ENCODE peak calls at places on chromosomes 5 and 9, in ten cellular contexts. N, B, H, E, O, T, R, Y, P and G are unnamed samples.

GRCh38 chr9:94870793-94871558 is 144.5 kb downstream of the AOPEP start:
- DNase-seq in N (peak), B (no peak), H (peak), E (peak), O (peak), T (peak), R (no peak), Y (peak), P (peak), G (no peak)

GRCh38 chr5:33480876-33481275 is 40.1 kb downstream of the TARS1 start:
- DNase-seq in N (no peak), B (no peak), H (no peak), E (no peak), O (no peak), T (no peak), R (no peak), Y (no peak), P (no peak), G (no peak)

GRCh38 chr5:174717826-174718455 is 6.4 kb upstream of the MSX2 start:
- DNase-seq in N (no peak), B (no peak), H (peak), E (no peak), O (peak), T (no peak), R (no peak), Y (no peak), P (no peak), G (no peak)

GRCh38 chr5:178380541-178381074 is 148.0 kb upstream of the PHYKPL start:
- DNase-seq in N (no peak), B (no peak), H (no peak), E (no peak), O (no peak), T (no peak), R (no peak), Y (no peak), P (no peak), G (no peak)

GRCh38 chr9:37083654-37084053 is 36.7 kb upstream of the ZCCHC7 start:
- DNase-seq in N (no peak), B (no peak), H (no peak), E (no peak), O (no peak), T (no peak), R (no peak), Y (no peak), P (no peak), G (no peak)

GRCh38 chr9:133000842-133001241 is 22.3 kb downstream of the GFI1B start:
- DNase-seq in N (no peak), B (no peak), H (no peak), E (no peak), O (no peak), T (no peak), R (no peak), Y (no peak), P (no peak), G (no peak)

GRCh38 chr5:132426525-132427138 is 57.1 kb downstream of the SLC22A5 start:
- DNase-seq in N (peak), B (peak), H (peak), E (peak), O (peak), T (peak), R (peak), Y (peak), P (peak), G (peak)

GRCh38 chr5:170266570-170267379 is 30.8 kb downstream of the LCP2 start:
- DNase-seq in N (peak), B (no peak), H (no peak), E (no peak), O (no peak), T (no peak), R (no peak), Y (no peak), P (peak), G (no peak)

GRCh38 chr5:24644757-24645156 is at the start of gene CDH10:
- DNase-seq in N (no peak), B (no peak), H (no peak), E (no peak), O (peak), T (peak), R (no peak), Y (peak), P (peak), G (peak)

DNA sequence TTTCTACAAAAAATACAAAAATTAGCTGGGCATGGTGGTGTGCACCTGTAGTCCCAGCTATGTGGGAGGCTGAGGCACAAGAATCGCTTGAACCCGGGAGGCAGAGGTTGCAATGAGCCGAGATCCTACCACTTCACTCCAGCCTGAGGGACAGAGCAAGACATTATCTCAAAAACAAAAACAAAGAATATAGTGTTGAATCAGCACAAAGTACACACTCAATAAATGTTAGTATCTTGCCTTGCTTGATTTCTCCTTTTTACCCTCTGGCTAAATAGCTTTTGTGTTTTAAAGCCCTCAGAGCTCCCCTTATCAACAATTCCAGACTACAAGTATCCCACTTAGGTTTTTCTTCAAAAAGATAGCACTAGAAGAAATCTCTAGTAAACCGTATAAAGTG is 37.5 kb upstream of the CCNG1 start:
- DNase-seq in N (no peak), B (no peak), H (no peak), E (no peak), O (no peak), T (no peak), R (no peak), Y (no peak), P (no peak), G (no peak)
- TF ChIP-seq CTCF in N (no peak), B (no peak), H (no peak), E (no peak), O (no peak), T (no peak), R (no peak), Y (no peak), P (no peak), G (no peak)

GRCh38 chr9:113154936-113155335 is 4.1 kb downstream of the SLC31A2 start:
- DNase-seq in N (no peak), B (no peak), H (no peak), E (peak), O (no peak), T (no peak), R (peak), Y (no peak), P (no peak), G (no peak)

GRCh38 chr9:113155911-113156559 is 5.2 kb downstream of the SLC31A2 start:
- DNase-seq in N (peak), B (no peak), H (no peak), E (no peak), O (no peak), T (no peak), R (no peak), Y (no peak), P (no peak), G (no peak)

GRCh38 chr9:113153599-113153998 is 2.8 kb downstream of the SLC31A2 start:
- DNase-seq in N (no peak), B (no peak), H (no peak), E (no peak), O (no peak), T (no peak), R (no peak), Y (peak), P (no peak), G (no peak)

GRCh38 chr9:113152699-113153098 is 1.9 kb downstream of the SLC31A2 start:
- DNase-seq in N (no peak), B (no peak), H (peak), E (no peak), O (peak), T (no peak), R (peak), Y (peak), P (no peak), G (no peak)

GRCh38 chr9:113154471-113154870 is 3.7 kb downstream of the SLC31A2 start:
- DNase-seq in N (no peak), B (no peak), H (peak), E (peak), O (peak), T (no peak), R (peak), Y (peak), P (no peak), G (peak)
- H3K4me3 ChIP-seq in N (no peak), B (no peak), H (no peak), E (no peak), O (no peak), T (no peak), R (no peak), Y (no peak), P (no peak), G (no peak)

GRCh38 chr9:112332272-112332671 is 1.1 kb downstream of the PTBP3 start:
- DNase-seq in N (no peak), B (no peak), H (peak), E (no peak), O (no peak), T (no peak), R (no peak), Y (no peak), P (no peak), G (no peak)

GRCh38 chr9:112332977-112333638 is at the start of gene PTBP3:
- DNase-seq in N (peak), B (peak), H (peak), E (no peak), O (peak), T (peak), R (peak), Y (peak), P (peak), G (peak)

GRCh38 chr9:112333639-112334318 is 360 bp upstream of the PTBP3 start:
- DNase-seq in N (peak), B (peak), H (peak), E (peak), O (peak), T (peak), R (peak), Y (peak), P (peak), G (peak)

GRCh38 chr9:112332674-112332976 is 794 bp downstream of the PTBP3 start:
- DNase-seq in N (no peak), B (no peak), H (no peak), E (no peak), O (no peak), T (no peak), R (no peak), Y (no peak), P (no peak), G (no peak)

DNA sequence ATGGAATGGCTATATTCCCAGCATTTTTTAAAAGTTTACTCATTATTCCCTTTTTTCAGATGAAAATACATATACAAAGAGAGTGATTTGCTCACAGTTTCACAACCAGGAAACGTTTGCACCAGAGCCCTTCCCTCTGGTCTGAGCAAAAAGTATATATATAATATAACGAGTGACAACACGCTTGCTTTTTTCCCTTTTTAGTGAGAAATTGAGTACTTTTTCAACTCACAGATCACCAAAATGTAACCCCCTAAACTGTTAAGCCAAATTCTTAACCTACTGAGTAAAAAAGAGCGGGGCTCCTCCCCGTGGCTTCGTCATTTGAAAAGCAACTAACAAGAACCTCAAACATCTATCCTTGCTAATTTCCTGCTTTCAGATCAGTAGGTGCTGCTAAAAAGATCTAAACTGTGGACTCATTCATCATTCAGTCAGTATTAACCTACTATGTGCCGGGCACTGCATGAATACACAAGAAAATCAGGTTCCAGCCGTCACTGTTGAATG is 955 bp upstream of the PTBP3 start:
- DNase-seq in N (peak), B (no peak), H (peak), E (no peak), O (peak), T (peak), R (peak), Y (peak), P (no peak), G (peak)
- TF ChIP-seq CTCF in N (no peak), B (no peak), H (no peak), E (no peak), O (no peak), T (no peak), R (no peak), Y (no peak), P (no peak), G (no peak)

DNA sequence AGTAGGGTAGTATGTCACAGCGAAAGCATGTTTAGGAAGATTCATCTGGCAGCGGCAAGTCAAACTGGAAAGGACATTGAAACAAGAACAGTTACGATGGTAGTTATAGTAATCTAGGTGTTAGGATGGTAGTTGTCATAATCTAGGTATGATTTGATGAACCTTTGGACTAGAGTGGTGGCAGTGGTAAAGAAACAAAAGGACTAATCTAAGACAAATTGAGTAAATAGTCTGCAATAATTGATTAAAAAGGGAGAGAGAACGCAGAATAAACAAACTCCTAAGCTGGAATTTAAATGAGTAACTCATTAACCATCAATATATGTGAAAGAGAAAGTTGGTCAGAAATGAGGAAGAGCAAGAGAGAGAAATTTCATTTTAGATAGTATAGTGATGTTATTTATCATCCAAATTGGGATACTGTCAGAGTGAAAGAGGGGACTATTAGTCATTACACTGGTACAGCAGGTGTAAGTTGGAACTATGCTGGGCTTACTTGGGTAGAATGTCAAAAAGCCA is 56.8 kb downstream of the MTREX start:
- DNase-seq in N (no peak), B (no peak), H (no peak), E (no peak), O (no peak), T (no peak), R (no peak), Y (no peak), P (no peak), G (no peak)
- H3K4me3 ChIP-seq in N (no peak), B (no peak), H (no peak), E (no peak), O (no peak), T (no peak), R (no peak), Y (no peak), P (no peak), G (no peak)

GRCh38 chr9:14865206-14865605 is 45.0 kb downstream of the FREM1 start:
- DNase-seq in N (no peak), B (no peak), H (no peak), E (no peak), O (no peak), T (no peak), R (no peak), Y (no peak), P (no peak), G (no peak)
- TF ChIP-seq CTCF in N (no peak), B (no peak), H (no peak), E (no peak), O (no peak), T (no peak), R (no peak), Y (no peak), P (no peak), G (no peak)

GRCh38 chr9:131666779-131667178 is 73.1 kb downstream of the RAPGEF1 start:
- DNase-seq in N (no peak), B (no peak), H (no peak), E (no peak), O (no peak), T (no peak), R (no peak), Y (no peak), P (no peak), G (no peak)

GRCh38 chr9:131668439-131669233 is 71.2 kb downstream of the RAPGEF1 start:
- DNase-seq in N (peak), B (no peak), H (peak), E (no peak), O (no peak), T (no peak), R (peak), Y (no peak), P (no peak), G (peak)

GRCh38 chr9:131666029-131666428 is 73.8 kb downstream of the RAPGEF1 start:
- DNase-seq in N (no peak), B (no peak), H (no peak), E (no peak), O (no peak), T (no peak), R (peak), Y (no peak), P (no peak), G (peak)

GRCh38 chr9:131668057-131668438 is 71.8 kb downstream of the RAPGEF1 start:
- DNase-seq in N (no peak), B (no peak), H (no peak), E (no peak), O (no peak), T (no peak), R (no peak), Y (no peak), P (no peak), G (no peak)

DNA sequence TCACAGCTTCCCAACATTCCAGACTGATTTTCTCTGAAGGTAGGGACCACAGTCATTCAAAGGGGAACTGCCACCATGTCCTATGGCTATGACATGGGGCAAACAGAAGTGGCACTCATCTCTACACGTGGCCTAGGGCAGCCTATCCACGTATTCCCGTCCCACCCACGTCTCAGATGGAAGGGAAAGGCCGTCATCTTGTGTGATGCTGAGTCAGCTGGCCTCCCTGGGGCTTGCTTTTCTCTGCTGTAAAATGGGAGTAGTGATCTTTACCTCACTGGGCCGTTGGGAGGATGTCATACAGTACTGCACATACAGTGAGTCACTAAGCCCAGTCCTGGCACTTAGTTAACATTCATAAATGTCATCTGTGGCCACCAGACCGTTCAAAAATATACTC is 72.3 kb downstream of the RAPGEF1 start:
- DNase-seq in N (no peak), B (no peak), H (no peak), E (no peak), O (no peak), T (no peak), R (peak), Y (no peak), P (no peak), G (peak)
- H3K4me3 ChIP-seq in N (no peak), B (no peak), H (no peak), E (no peak), O (no peak), T (no peak), R (no peak), Y (no peak), P (no peak), G (no peak)